ENCODE peak calls at places on chromosomes 7 and 10, in nine cellular contexts. Z is right cardiac atrium; I is CD4-positive, alpha-beta T cell; R is CD8-positive, alpha-beta memory T cell; G is adrenal gland; Q is left lung; W is fibroblast of lung; E is small intestine; X is IMR-90. P is an unnamed sample.

GRCh38 chr7:156969972-156970420 is 20.5 kb downstream of the NOM1 start:
- DNase-seq in Z (no peak), I (no peak), R (no peak), G (no peak), Q (no peak), W (peak), E (peak), X (peak), P (no peak)

GRCh38 chr10:116170815-116171250 is 102.2 kb downstream of the GFRA1 start:
- DNase-seq in Z (no peak), I (no peak), R (no peak), G (no peak), Q (no peak), W (peak), E (no peak), X (peak), P (no peak)

GRCh38 chr10:113610636-113611601 is 52.9 kb downstream of the NRAP start:
- DNase-seq in Z (no peak), I (no peak), R (no peak), G (no peak), Q (no peak), W (no peak), E (no peak), X (no peak), P (no peak)

GRCh38 chr7:116224492-116225098 is 14.3 kb downstream of the TES start:
- DNase-seq in Z (no peak), I (no peak), R (no peak), G (no peak), Q (no peak), W (no peak), E (no peak), X (no peak), P (no peak)

GRCh38 chr7:113763226-113763625 is 155.6 kb downstream of the PPP1R3A start:
- DNase-seq in Z (no peak), I (no peak), R (no peak), G (no peak), Q (no peak), W (no peak), E (no peak), X (no peak), P (no peak)

GRCh38 chr7:85750454-85750949 is 563.6 kb upstream of the SEMA3D start:
- DNase-seq in Z (no peak), I (no peak), R (no peak), G (peak), Q (peak), W (peak), E (peak), X (peak), P (no peak)

GRCh38 chr7:90592036-90592435 is 4.1 kb upstream of the CDK14 start:
- DNase-seq in Z (no peak), I (no peak), R (no peak), G (no peak), Q (no peak), W (peak), E (no peak), X (no peak), P (no peak)

GRCh38 chr7:24325708-24326107 is 41.7 kb downstream of the NPY start:
- DNase-seq in Z (no peak), I (no peak), R (no peak), G (no peak), Q (no peak), W (no peak), E (no peak), X (no peak), P (no peak)

GRCh38 chr10:58972576-58973234 is 203.7 kb upstream of the PHYHIPL start:
- DNase-seq in Z (no peak), I (no peak), R (no peak), G (no peak), Q (no peak), W (no peak), E (no peak), X (no peak), P (no peak)

GRCh38 chr10:34526186-34526585 is 288.9 kb downstream of the PARD3 start:
- DNase-seq in Z (no peak), I (no peak), R (no peak), G (no peak), Q (no peak), W (no peak), E (no peak), X (peak), P (no peak)

GRCh38 chr10:61081331-61081730 is 137.3 kb upstream of the RHOBTB1 start:
- DNase-seq in Z (no peak), I (no peak), R (no peak), G (no peak), Q (no peak), W (no peak), E (no peak), X (no peak), P (no peak)

GRCh38 chr10:74289172-74289571 is 138.2 kb downstream of the ADK start:
- DNase-seq in Z (no peak), I (no peak), R (no peak), G (no peak), Q (no peak), W (no peak), E (no peak), X (no peak), P (no peak)

GRCh38 chr10:74292871-74293427 is 141.9 kb downstream of the ADK start:
- DNase-seq in Z (no peak), I (no peak), R (no peak), G (no peak), Q (no peak), W (peak), E (no peak), X (peak), P (no peak)

GRCh38 chr10:74293686-74294365 is 142.8 kb downstream of the ADK start:
- DNase-seq in Z (no peak), I (no peak), R (no peak), G (no peak), Q (no peak), W (peak), E (no peak), X (peak), P (no peak)

GRCh38 chr10:74290703-74291102 is 139.7 kb downstream of the ADK start:
- DNase-seq in Z (no peak), I (no peak), R (no peak), G (no peak), Q (no peak), W (peak), E (no peak), X (peak), P (no peak)

DNA sequence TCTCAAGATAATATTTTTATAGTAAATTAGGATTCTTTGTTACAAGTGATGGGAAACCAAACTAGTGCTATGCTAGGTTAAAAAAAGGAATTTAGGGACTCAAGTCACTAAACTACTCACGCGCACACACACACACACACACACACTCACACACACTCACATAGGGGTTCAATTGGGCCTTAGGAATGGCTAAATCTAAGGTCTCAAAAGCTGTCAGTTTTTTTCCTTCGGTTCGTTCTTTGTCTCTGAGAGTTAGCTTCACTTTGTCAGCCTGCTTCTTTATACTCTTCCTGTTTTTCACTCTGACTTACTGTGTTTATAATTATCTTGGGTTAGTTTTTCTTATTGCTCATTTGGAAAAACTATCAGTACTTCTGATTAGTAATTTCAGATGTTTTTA is 138.9 kb downstream of the ADK start:
- DNase-seq in Z (no peak), I (no peak), R (no peak), G (no peak), Q (no peak), W (peak), E (no peak), X (peak), P (no peak)
- H3K27ac ChIP-seq in Z (peak), I (no peak), R (no peak), G (no peak), Q (peak), W (peak), E (no peak), X (peak), P (no peak)

DNA sequence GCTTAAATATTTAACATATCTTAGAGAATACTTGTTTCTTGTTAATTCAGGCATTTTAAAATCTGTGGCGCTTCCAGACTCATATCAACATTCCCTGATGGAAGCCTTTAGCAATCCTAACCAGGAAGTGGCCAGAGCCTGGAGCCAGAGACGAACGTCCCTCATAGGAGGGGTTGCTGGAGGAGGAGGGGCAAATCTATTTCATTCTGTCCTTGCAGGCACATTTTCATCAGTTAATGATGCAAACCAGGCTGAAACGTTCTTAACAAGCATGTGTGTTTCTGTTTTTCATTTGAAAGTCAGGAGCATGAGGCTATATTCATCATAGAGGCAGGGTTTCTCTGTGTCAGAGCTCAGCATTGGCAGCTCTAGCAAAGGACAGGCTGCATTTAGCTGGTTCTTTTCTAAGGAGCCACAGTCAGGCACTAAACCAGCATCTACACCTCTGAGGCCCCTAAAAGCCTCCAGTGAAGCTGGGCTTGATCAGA is 17.8 kb upstream of the IFIT2 start:
- DNase-seq in Z (peak), I (no peak), R (no peak), G (no peak), Q (peak), W (peak), E (peak), X (peak), P (no peak)
- H3K27ac ChIP-seq in Z (peak), I (no peak), R (no peak), G (peak), Q (peak), W (peak), E (no peak), X (peak), P (peak)

GRCh38 chr7:158816995-158817394 is 12.3 kb downstream of the ESYT2 start:
- DNase-seq in Z (no peak), I (no peak), R (no peak), G (no peak), Q (peak), W (no peak), E (peak), X (no peak), P (no peak)
- H3K27ac ChIP-seq in Z (peak), I (peak), R (no peak), G (peak), Q (peak), W (peak), E (peak), X (no peak), P (no peak)

GRCh38 chr7:2864999-2865670 is 21.0 kb upstream of the GNA12 start:
- DNase-seq in Z (peak), I (peak), R (peak), G (peak), Q (no peak), W (peak), E (peak), X (peak), P (peak)

GRCh38 chr7:2863461-2864066 is 19.5 kb upstream of the GNA12 start:
- DNase-seq in Z (peak), I (peak), R (peak), G (peak), Q (peak), W (peak), E (peak), X (peak), P (peak)

GRCh38 chr7:2862831-2863361 is 18.8 kb upstream of the GNA12 start:
- DNase-seq in Z (peak), I (no peak), R (peak), G (no peak), Q (no peak), W (peak), E (no peak), X (peak), P (no peak)

GRCh38 chr7:2866601-2867000 is 22.5 kb upstream of the GNA12 start:
- DNase-seq in Z (no peak), I (no peak), R (no peak), G (no peak), Q (no peak), W (no peak), E (no peak), X (no peak), P (no peak)

DNA sequence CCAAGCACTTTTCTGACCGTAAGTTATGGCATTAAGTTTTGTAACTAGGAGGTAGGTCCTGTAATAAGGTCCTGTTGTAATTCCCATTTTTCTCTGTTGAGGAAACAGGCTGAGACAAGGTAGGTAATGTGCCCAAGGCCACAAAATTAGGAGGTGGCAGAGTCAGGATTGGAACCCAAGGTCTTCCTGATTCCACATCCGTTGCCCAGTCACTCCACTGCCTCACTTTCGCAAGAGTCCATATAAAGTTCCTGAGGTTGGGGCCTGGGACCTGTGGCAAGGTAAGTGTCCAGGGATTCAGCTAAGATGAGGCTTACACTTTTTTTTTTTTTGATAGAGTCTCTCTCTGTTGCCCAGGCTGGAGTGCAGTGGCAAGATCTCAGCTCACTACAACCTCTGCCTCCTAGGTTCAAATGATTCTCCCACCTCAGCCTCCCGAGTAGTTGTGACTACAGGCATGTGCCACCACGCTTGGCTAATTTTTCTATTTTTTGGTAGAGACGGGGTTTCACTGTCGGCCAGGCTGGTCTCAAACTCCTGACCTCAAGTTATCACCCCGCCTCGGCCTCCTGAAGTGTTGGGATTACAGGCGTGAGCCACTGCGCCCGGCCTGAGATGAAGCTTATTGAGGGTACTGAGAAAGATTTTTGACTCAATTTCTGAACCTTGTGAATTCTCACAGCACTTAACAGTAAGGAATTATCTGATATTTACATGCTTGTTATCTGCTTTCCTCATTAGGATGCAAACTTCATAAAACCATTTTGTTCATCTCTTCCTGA is 20.3 kb upstream of the GNA12 start:
- DNase-seq in Z (no peak), I (no peak), R (no peak), G (no peak), Q (no peak), W (peak), E (no peak), X (no peak), P (no peak)
- H3K27ac ChIP-seq in Z (peak), I (peak), R (no peak), G (peak), Q (peak), W (peak), E (peak), X (peak), P (peak)